ENCODE peak calls at places on chromosome 9, in four cellular contexts. One of them, this sample, is unnamed.

GRCh38 chr9:117491491-117491890 is 76.6 kb upstream of the ASTN2 start:
- DNase-seq in K562: no peak
- DNase-seq in HepG2: peak
- DNase-seq in Panc1: no peak
- DNase-seq in this sample: no peak

GRCh38 chr9:133703571-133704399 is 34.4 kb downstream of the SARDH start:
- DNase-seq in K562: no peak
- DNase-seq in HepG2: no peak
- DNase-seq in Panc1: no peak
- DNase-seq in this sample: no peak

GRCh38 chr9:134230092-134230941 is 66.0 kb upstream of the RNU6ATAC start:
- DNase-seq in K562: no peak
- DNase-seq in HepG2: no peak
- DNase-seq in Panc1: no peak
- DNase-seq in this sample: no peak

GRCh38 chr9:4508246-4508906 is 18.1 kb downstream of the SLC1A1 start:
- DNase-seq in K562: no peak
- DNase-seq in HepG2: no peak
- DNase-seq in Panc1: no peak
- DNase-seq in this sample: no peak

GRCh38 chr9:131366745-131367401 is 27.0 kb upstream of the PRRC2B start:
- DNase-seq in K562: peak
- DNase-seq in HepG2: peak
- DNase-seq in Panc1: no peak
- DNase-seq in this sample: no peak

GRCh38 chr9:16445141-16445920 is 425.1 kb downstream of the BNC2 start:
- DNase-seq in K562: no peak
- DNase-seq in HepG2: peak
- DNase-seq in Panc1: no peak
- DNase-seq in this sample: no peak

GRCh38 chr9:137370865-137371520 is 52.0 kb downstream of the EXD3 start:
- DNase-seq in K562: no peak
- DNase-seq in HepG2: no peak
- DNase-seq in Panc1: no peak
- DNase-seq in this sample: no peak

GRCh38 chr9:96484521-96484931 is 34.6 kb downstream of the HABP4 start:
- DNase-seq in K562: no peak
- DNase-seq in HepG2: no peak
- DNase-seq in Panc1: no peak
- DNase-seq in this sample: no peak

GRCh38 chr9:27537027-27537435 is 7.4 kb upstream of the MOB3B start:
- DNase-seq in K562: no peak
- DNase-seq in HepG2: peak
- DNase-seq in Panc1: no peak
- DNase-seq in this sample: no peak

GRCh38 chr9:113573303-113573958 is 109.9 kb downstream of the RGS3 start:
- DNase-seq in K562: no peak
- DNase-seq in HepG2: no peak
- DNase-seq in Panc1: no peak
- DNase-seq in this sample: no peak

GRCh38 chr9:12544700-12545099 is 148.5 kb upstream of the TYRP1 start:
- DNase-seq in K562: no peak
- DNase-seq in HepG2: no peak
- DNase-seq in Panc1: no peak
- DNase-seq in this sample: no peak

GRCh38 chr9:69874301-69875060 is 53.9 kb downstream of the CFAP95 start:
- DNase-seq in K562: no peak
- DNase-seq in HepG2: no peak
- DNase-seq in Panc1: no peak
- DNase-seq in this sample: no peak

GRCh38 chr9:133233681-133234432 is 24.8 kb upstream of the OBP2B start:
- DNase-seq in K562: no peak
- DNase-seq in HepG2: no peak
- DNase-seq in Panc1: no peak
- DNase-seq in this sample: no peak

GRCh38 chr9:88011005-88011766 is 36.9 kb upstream of the CDK20 start:
- DNase-seq in K562: peak
- DNase-seq in HepG2: no peak
- DNase-seq in Panc1: no peak
- DNase-seq in this sample: no peak
- TF ChIP-seq CTCF in K562: no peak
- TF ChIP-seq CTCF in HepG2: peak
- TF ChIP-seq CTCF in Panc1: peak
- TF ChIP-seq CTCF in this sample: peak

DNA sequence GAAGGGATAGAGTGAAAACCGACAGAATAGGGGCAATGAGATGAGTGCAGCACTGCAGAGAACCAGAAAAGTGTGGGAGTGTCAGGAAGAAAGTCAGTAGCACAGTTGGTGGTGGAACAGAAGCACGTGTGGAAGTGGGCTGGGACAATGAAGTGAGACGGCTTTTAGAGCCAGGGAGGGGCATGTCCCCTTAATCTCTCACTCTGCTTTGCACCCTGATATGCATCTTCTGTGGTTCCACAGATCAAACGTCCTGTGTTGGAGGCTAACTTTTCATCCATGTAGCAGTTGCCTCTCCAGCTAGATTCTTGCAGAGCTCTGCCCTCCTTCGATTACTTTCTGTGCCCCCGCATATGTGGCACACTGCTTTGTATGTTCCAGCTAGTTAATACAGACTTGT is 163.6 kb downstream of the DOCK8 start:
- DNase-seq in K562: no peak
- DNase-seq in HepG2: no peak
- DNase-seq in Panc1: no peak
- DNase-seq in this sample: no peak
- TF ChIP-seq TCF7L2 in K562: no peak
- TF ChIP-seq TCF7L2 in HepG2: no peak
- TF ChIP-seq TCF7L2 in Panc1: no peak
- TF ChIP-seq TCF7L2 in this sample: no peak

GRCh38 chr9:98639133-98639532 is 69.6 kb downstream of the GABBR2 start:
- DNase-seq in K562: no peak
- DNase-seq in HepG2: no peak
- DNase-seq in Panc1: no peak
- DNase-seq in this sample: no peak
- TF ChIP-seq CTCF in K562: no peak
- TF ChIP-seq CTCF in HepG2: no peak
- TF ChIP-seq CTCF in Panc1: no peak
- TF ChIP-seq CTCF in this sample: no peak

DNA sequence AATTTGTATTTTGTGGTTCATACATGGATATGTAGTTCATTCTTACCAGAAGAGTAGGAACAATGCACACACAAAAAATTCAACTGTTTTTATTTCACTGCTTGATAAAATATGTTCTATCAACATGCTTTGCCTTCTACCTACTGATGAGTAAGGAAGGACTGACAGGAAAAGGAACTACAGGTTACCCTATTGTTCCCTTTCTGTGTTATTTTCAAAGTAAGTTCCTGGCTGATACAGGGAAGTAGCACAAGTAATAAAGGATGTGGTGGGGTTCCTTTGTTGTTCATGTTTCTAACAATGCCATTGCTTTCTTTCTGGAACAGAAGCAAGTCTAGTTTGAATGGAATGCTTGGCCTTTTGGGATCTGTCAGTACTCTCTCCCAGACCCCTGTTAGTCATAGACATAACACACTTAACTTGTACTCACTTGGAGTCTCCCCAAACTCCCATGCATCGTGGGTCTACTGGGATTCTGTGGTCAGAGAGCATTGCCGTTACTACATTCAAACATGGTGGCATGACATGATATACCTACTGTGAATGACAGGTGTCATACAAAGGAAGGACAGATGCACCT is 20.2 kb upstream of the ALDOB start:
- DNase-seq in K562: no peak
- DNase-seq in HepG2: no peak
- DNase-seq in Panc1: no peak
- DNase-seq in this sample: no peak
- TF ChIP-seq TCF7L2 in K562: no peak
- TF ChIP-seq TCF7L2 in HepG2: no peak
- TF ChIP-seq TCF7L2 in Panc1: no peak
- TF ChIP-seq TCF7L2 in this sample: no peak

GRCh38 chr9:1434082-1434481 is 383.9 kb downstream of the DMRT2 start:
- DNase-seq in K562: peak
- DNase-seq in HepG2: no peak
- DNase-seq in Panc1: no peak
- DNase-seq in this sample: no peak
- TF ChIP-seq CTCF in K562: no peak
- TF ChIP-seq CTCF in HepG2: no peak
- TF ChIP-seq CTCF in Panc1: no peak
- TF ChIP-seq CTCF in this sample: no peak

DNA sequence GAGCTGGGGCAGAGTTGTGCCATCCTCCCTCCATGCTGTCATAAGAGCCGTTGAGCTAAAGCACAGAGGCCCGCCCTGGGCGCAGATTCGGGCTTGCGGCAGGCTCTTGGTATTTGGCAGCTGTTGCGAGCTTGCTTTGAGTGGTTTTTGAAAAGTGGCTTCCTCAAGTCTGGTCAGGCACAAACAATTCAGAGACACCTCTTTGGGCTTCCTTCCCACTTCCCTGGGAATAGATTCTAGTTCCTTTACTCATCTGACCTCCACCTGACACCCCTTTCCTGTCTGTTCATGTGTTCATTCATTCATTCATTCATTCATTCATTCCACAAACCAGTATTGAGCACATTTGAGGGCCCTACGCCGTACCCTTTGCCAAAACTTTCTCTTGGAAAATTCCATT is 27.4 kb downstream of the NCS1 start:
- DNase-seq in K562: no peak
- DNase-seq in HepG2: no peak
- DNase-seq in Panc1: no peak
- DNase-seq in this sample: no peak
- TF ChIP-seq TCF7L2 in K562: no peak
- TF ChIP-seq TCF7L2 in HepG2: no peak
- TF ChIP-seq TCF7L2 in Panc1: no peak
- TF ChIP-seq TCF7L2 in this sample: no peak

GRCh38 chr9:112166176-112167140 is 8.6 kb downstream of the SUSD1 start:
- DNase-seq in K562: no peak
- DNase-seq in HepG2: peak
- DNase-seq in Panc1: no peak
- DNase-seq in this sample: no peak
- TF ChIP-seq CTCF in K562: peak
- TF ChIP-seq CTCF in HepG2: peak
- TF ChIP-seq CTCF in Panc1: peak
- TF ChIP-seq CTCF in this sample: no peak

This sample was measured in HCT116.